ENCODE peak calls at places on chromosomes 7 and 10, in five cellular contexts. Y, F, X, O and A are unnamed samples.

GRCh38 chr7:128405345-128406146 is 4.2 kb downstream of the IMPDH1 start:
- DNase-seq in Y (peak), F (no peak), X (peak), O (peak), A (no peak)

GRCh38 chr10:27153855-27154198 is 357 bp downstream of the YME1L1 start:
- DNase-seq in Y (no peak), F (no peak), X (no peak), O (no peak), A (no peak)

GRCh38 chr7:137943132-137943551 is 58.7 kb downstream of the CREB3L2 start:
- DNase-seq in Y (no peak), F (peak), X (peak), O (peak), A (no peak)

GRCh38 chr10:125023269-125023668 is 81.3 kb downstream of the ZRANB1 start:
- DNase-seq in Y (peak), F (no peak), X (peak), O (no peak), A (no peak)

GRCh38 chr7:80643336-80643925 is 5.0 kb downstream of the CD36 start:
- DNase-seq in Y (no peak), F (no peak), X (no peak), O (no peak), A (no peak)

GRCh38 chr10:93138113-93138870 is 64.6 kb downstream of the CYP26A1 start:
- DNase-seq in Y (no peak), F (no peak), X (no peak), O (no peak), A (no peak)

GRCh38 chr7:105015631-105015965 is 1.6 kb downstream of the KMT2E start:
- DNase-seq in Y (no peak), F (no peak), X (peak), O (no peak), A (no peak)

GRCh38 chr7:13908667-13909382 is 80.6 kb downstream of the ETV1 start:
- DNase-seq in Y (no peak), F (no peak), X (no peak), O (no peak), A (no peak)

GRCh38 chr7:116542618-116543017 is 17.8 kb downstream of the CAV1 start:
- DNase-seq in Y (no peak), F (peak), X (no peak), O (no peak), A (no peak)

GRCh38 chr10:13528875-13529713 is at the start of gene BEND7:
- DNase-seq in Y (peak), F (no peak), X (peak), O (peak), A (no peak)

GRCh38 chr7:120703585-120704240 is 154.2 kb downstream of the TSPAN12 start:
- DNase-seq in Y (no peak), F (no peak), X (no peak), O (no peak), A (no peak)

GRCh38 chr10:25175527-25176420 is 973 bp downstream of the GPR158 start:
- DNase-seq in Y (no peak), F (no peak), X (no peak), O (no peak), A (no peak)

GRCh38 chr10:36441557-36441956 is 683.8 kb upstream of the ANKRD30A start:
- DNase-seq in Y (no peak), F (no peak), X (no peak), O (peak), A (no peak)

GRCh38 chr10:3091346-3091787 is 24.0 kb downstream of the PFKP start:
- DNase-seq in Y (peak), F (peak), X (no peak), O (no peak), A (no peak)

GRCh38 chr7:51021906-51022570 is 239.3 kb upstream of the GRB10 start:
- DNase-seq in Y (no peak), F (no peak), X (no peak), O (no peak), A (no peak)

GRCh38 chr7:43260980-43261878 is 148.8 kb downstream of the HECW1 start:
- DNase-seq in Y (peak), F (peak), X (peak), O (peak), A (peak)

GRCh38 chr10:100359529-100360150 is 12.6 kb downstream of the SCD start:
- DNase-seq in Y (no peak), F (no peak), X (no peak), O (no peak), A (no peak)

GRCh38 chr7:156071612-156072011 is 259.3 kb upstream of the SHH start:
- DNase-seq in Y (no peak), F (no peak), X (no peak), O (no peak), A (no peak)

GRCh38 chr10:131323880-131324279 is 12.4 kb upstream of the TCERG1L start:
- DNase-seq in Y (no peak), F (no peak), X (no peak), O (no peak), A (no peak)

GRCh38 chr7:81626008-81626407 is 143.8 kb downstream of the HGF start:
- DNase-seq in Y (no peak), F (no peak), X (no peak), O (no peak), A (no peak)

GRCh38 chr7:105638942-105639495 is 57.7 kb upstream of the EFCAB10 start:
- DNase-seq in Y (no peak), F (no peak), X (no peak), O (no peak), A (no peak)

GRCh38 chr7:135557455-135558336 is at the start of gene NUP205:
- DNase-seq in Y (peak), F (peak), X (peak), O (peak), A (peak)

GRCh38 chr7:107971613-107972012 is 31.3 kb downstream of the LAMB1 start:
- DNase-seq in Y (peak), F (no peak), X (peak), O (peak), A (no peak)
- H3K27ac ChIP-seq in Y (peak), F (no peak), X (peak), O (peak), A (no peak)

DNA sequence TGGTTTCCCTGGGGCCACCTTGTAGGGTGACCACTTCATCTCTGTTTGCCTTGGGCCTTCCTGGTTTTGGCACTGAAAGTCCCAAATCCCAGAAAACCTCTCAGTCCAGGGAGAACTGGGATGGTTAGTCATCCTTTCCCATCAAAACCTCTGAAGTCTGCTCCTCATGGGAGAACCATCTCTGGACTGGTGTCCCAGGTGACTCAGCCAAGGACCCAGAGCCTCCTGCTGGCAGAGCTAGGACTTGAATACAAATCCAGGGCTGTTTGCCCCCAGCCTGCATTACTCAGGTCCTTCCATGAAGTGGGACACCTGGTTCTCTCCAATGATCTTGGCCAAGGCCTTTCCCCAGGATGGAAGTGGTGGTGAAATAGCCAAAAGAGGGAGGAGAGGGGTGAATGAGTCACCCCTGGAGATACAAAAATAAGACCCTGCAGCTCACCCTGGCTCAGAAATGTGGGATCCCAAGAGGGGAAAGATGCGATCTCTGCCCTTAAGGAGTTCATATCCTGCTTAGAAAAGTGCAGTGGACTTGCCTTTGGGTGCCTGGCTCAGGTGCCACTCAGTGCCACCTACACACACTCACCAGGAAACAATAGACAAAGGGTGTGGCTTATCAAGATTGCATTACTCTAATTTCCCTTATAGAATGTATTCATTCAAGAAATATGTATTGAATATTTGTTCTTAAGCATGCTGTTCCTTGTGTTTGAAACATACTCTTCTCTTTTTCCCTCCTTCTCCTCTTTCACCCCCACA is 22.0 kb downstream of the ADRA2A start:
- DNase-seq in Y (no peak), F (no peak), X (no peak), O (no peak), A (no peak)
- TF ChIP-seq CTCF in Y (no peak), F (peak), X (no peak), O (no peak), A (no peak)

DNA sequence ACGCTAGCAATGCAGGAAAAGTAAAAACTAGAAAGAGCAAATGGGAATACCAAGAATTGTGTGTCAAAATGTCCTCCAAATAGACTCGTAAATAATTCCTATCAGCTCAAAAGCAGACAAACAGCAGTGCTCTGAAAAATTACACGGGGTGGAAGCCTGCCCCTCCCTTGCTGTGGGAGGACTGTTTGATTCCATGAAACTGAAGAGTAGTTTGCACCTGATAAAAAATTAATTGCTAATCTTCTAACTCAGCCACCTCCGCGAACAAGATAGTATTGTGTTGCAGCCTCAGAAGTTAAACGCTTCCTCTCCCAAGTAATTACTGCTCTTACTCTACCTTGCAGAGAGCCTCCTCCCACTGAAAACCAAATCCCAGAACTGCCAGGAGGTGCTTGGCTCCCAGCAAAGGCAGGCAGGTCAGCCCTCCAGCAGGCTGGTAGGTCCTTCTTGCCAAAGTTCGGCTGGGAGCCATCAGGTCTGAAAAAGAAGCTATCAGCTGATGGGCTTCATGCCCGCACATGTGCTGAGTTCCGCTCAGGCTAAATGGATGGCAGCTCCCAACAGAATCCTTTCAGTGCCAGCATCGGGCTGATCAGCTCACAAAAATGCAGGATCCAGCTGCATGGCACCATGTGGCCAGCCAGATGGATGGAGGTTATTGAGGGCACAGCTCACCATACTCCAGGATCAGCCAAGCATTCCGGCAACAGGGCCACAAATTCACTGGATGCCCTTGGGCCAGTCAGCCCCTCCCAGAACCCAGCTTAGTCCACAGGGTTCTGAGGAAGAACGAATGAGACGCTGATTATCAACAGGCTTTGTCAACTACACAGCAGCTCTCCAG is 37.1 kb downstream of the MAD1L1 start:
- DNase-seq in Y (no peak), F (no peak), X (peak), O (peak), A (no peak)
- H3K27ac ChIP-seq in Y (no peak), F (no peak), X (peak), O (peak), A (no peak)

GRCh38 chr7:112206238-112207105 is at the start of the genes DOCK4 and ZNF277:
- DNase-seq in Y (peak), F (peak), X (peak), O (peak), A (peak)
- TF ChIP-seq CTCF in Y (no peak), F (no peak), X (no peak), O (no peak), A (no peak)

GRCh38 chr10:102613286-102613685 is 31.0 kb upstream of the TRIM8 start:
- DNase-seq in Y (peak), F (no peak), X (no peak), O (no peak), A (no peak)

GRCh38 chr10:102614888-102615287 is 29.4 kb upstream of the TRIM8 start:
- DNase-seq in Y (peak), F (no peak), X (no peak), O (no peak), A (no peak)

GRCh38 chr10:102611514-102612095 is 32.7 kb upstream of the TRIM8 start:
- DNase-seq in Y (no peak), F (no peak), X (no peak), O (no peak), A (no peak)

GRCh38 chr10:102613761-102614160 is 30.5 kb upstream of the TRIM8 start:
- DNase-seq in Y (peak), F (no peak), X (no peak), O (peak), A (no peak)

DNA sequence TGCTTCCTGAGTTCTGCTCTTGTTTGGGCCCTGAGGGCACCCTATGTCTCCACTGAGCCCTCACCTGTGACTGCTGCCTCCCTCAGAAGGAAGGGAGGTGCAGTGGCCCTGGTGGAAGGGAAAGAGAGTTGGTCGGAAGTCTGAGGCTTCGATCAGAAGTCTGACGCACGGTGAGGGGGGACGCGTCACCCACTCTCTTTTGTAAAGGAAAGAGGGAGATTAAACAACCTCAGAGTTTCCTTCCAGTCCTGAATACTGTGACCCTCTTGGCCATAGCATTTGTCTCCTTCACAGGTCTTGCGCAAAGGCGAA is 31.4 kb upstream of the TRIM8 start:
- DNase-seq in Y (peak), F (no peak), X (no peak), O (no peak), A (peak)
- H3K27ac ChIP-seq in Y (peak), F (no peak), X (no peak), O (peak), A (peak)

DNA sequence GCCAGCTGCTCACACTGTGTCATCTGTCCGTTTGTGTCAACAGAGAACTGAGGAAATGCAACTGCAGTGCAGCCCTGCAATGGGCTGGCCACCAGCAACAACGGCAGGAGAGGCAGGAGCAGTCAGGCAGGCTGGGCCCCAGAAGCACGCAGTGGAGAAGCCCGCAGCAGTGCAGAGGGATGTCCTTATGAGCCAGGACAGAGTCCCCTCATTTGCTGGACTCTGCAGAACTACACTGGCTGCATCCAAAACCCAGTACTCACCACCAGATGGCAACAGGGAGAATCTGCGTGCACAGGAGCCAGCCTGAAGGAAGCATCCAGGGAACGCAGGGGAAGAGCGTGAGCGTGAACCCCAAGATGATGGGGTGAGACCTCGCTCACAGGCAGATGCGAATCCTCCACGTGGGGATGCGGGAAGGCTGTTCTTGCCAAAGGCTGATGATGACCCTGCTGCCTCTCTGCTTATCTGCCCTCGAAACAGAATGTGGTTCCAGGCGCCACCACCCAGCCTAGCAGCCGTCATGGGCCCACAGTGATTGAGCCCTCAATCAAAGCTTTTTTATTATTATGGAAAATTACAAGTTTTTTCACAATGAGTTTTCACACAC is 232.1 kb downstream of the PTPRN2 start:
- DNase-seq in Y (no peak), F (no peak), X (no peak), O (no peak), A (no peak)
- TF ChIP-seq CTCF in Y (no peak), F (no peak), X (no peak), O (no peak), A (no peak)